ENCODE peak calls at places on chromosomes 1 and 21, in four cellular contexts. L is foreskin keratinocyte; R is body of pancreas; P is CD8-positive, alpha-beta T cell. H is an unnamed sample.

GRCh38 chr1:236861560-236862230 is 66.6 kb downstream of the MTR start:
- DNase-seq in R (no peak), L (no peak), P (no peak), H (no peak)

GRCh38 chr1:202561240-202561639 is 149.0 kb downstream of the SYT2 start:
- DNase-seq in P (no peak), L (no peak), R (no peak), H (no peak)

GRCh38 chr1:234549447-234550021 is 60.4 kb downstream of the IRF2BP2 start:
- DNase-seq in R (no peak), P (no peak), L (no peak), H (no peak)

GRCh38 chr1:84090447-84091244 is 53.4 kb upstream of the PRKACB start:
- DNase-seq in R (no peak), L (no peak), P (no peak), H (peak)

GRCh38 chr1:35845766-35846165 is 37.2 kb upstream of the AGO1 start:
- DNase-seq in L (no peak), P (no peak), R (no peak), H (no peak)

GRCh38 chr1:108016451-108016920 is 51.5 kb upstream of the VAV3 start:
- DNase-seq in R (no peak), L (peak), P (no peak), H (peak)

GRCh38 chr1:243475966-243476365 is 220.1 kb downstream of the SDCCAG8 start:
- DNase-seq in P (no peak), L (no peak), R (no peak), H (no peak)

GRCh38 chr21:42187976-42188653 is 30.8 kb upstream of the ABCG1 start:
- DNase-seq in L (no peak), P (peak), R (peak), H (peak)

GRCh38 chr1:195481293-195481692 is 1126.9 kb downstream of the KCNT2 start:
- DNase-seq in P (no peak), L (no peak), R (no peak), H (no peak)

GRCh38 chr1:175572932-175573871 is 170.2 kb downstream of the TNR start:
- DNase-seq in P (no peak), L (no peak), R (peak), H (no peak)

GRCh38 chr1:203570805-203571204 is 55.8 kb upstream of the ATP2B4 start:
- DNase-seq in L (no peak), R (no peak), P (no peak), H (no peak)

GRCh38 chr1:69567847-69568434 is at the start of gene LRRC7:
- DNase-seq in L (no peak), P (no peak), R (peak), H (peak)

GRCh38 chr1:162878000-162878596 is 17.1 kb upstream of the CCDC190 start:
- DNase-seq in L (no peak), P (no peak), R (peak), H (peak)

GRCh38 chr21:36065497-36066036 is 4.3 kb upstream of the CBR1 start:
- DNase-seq in P (no peak), L (no peak), R (peak), H (peak)

GRCh38 chr1:63704443-63704842 is 69.4 kb upstream of the ROR1 start:
- DNase-seq in R (peak), P (no peak), L (peak), H (peak)

GRCh38 chr1:93395195-93395594 is 49.5 kb downstream of the DR1 start:
- DNase-seq in P (no peak), R (no peak), L (peak), H (peak)

GRCh38 chr1:1168451-1169411 is 4.9 kb upstream of the TTLL10 start:
- DNase-seq in R (peak), P (no peak), L (no peak), H (no peak)

GRCh38 chr1:9451086-9451485 is 88.2 kb upstream of the SLC25A33 start:
- DNase-seq in R (no peak), L (no peak), P (no peak), H (no peak)

GRCh38 chr1:75053207-75053606 is 81.0 kb upstream of the LHX8 start:
- DNase-seq in L (no peak), P (no peak), R (no peak), H (peak)

GRCh38 chr1:53543130-53543770 is 84.1 kb downstream of the DMRTB1 start:
- DNase-seq in P (no peak), L (no peak), R (no peak), H (no peak)

GRCh38 chr1:112396668-112397025 is 633 bp downstream of the CTTNBP2NL start:
- DNase-seq in P (no peak), R (no peak), L (no peak), H (peak)

GRCh38 chr1:27402349-27402754 is 9.9 kb downstream of the GPR3 start:
- DNase-seq in L (no peak), P (no peak), R (peak), H (peak)

GRCh38 chr1:240831191-240831631 is 219.3 kb upstream of the GREM2 start:
- DNase-seq in L (peak), R (no peak), P (no peak), H (peak)

GRCh38 chr1:111990878-111991760 is 1.7 kb upstream of the KCND3 start:
- DNase-seq in R (peak), P (no peak), L (peak), H (peak)

GRCh38 chr1:147072371-147073061 is 99.8 kb downstream of the PRKAB2 start:
- DNase-seq in R (peak), L (peak), P (no peak), H (peak)

GRCh38 chr1:197801111-197801482 is 25.8 kb upstream of the DENND1B start:
- DNase-seq in R (no peak), P (no peak), L (no peak), H (no peak)

GRCh38 chr1:26824735-26825134 is 1.8 kb upstream of the ZDHHC18 start:
- DNase-seq in P (no peak), R (no peak), L (no peak), H (peak)

GRCh38 chr1:165894591-165894990 is 67.2 kb downstream of the UCK2 start:
- DNase-seq in L (no peak), R (no peak), P (no peak), H (no peak)

GRCh38 chr1:236421022-236421421 is 26.9 kb downstream of the EDARADD start:
- DNase-seq in L (peak), R (no peak), P (no peak), H (peak)

GRCh38 chr1:206116191-206116872 is 856 bp downstream of the AVPR1B start:
- DNase-seq in L (no peak), P (no peak), R (no peak), H (no peak)

GRCh38 chr1:206115791-206116190 is 1.4 kb downstream of the AVPR1B start:
- DNase-seq in P (no peak), R (no peak), L (no peak), H (no peak)

GRCh38 chr1:206114692-206115430 is 2.3 kb downstream of the AVPR1B start:
- DNase-seq in R (no peak), P (no peak), L (no peak), H (no peak)

GRCh38 chr1:206116873-206117150 is 376 bp downstream of the AVPR1B start:
- DNase-seq in R (no peak), L (no peak), P (no peak), H (no peak)

DNA sequence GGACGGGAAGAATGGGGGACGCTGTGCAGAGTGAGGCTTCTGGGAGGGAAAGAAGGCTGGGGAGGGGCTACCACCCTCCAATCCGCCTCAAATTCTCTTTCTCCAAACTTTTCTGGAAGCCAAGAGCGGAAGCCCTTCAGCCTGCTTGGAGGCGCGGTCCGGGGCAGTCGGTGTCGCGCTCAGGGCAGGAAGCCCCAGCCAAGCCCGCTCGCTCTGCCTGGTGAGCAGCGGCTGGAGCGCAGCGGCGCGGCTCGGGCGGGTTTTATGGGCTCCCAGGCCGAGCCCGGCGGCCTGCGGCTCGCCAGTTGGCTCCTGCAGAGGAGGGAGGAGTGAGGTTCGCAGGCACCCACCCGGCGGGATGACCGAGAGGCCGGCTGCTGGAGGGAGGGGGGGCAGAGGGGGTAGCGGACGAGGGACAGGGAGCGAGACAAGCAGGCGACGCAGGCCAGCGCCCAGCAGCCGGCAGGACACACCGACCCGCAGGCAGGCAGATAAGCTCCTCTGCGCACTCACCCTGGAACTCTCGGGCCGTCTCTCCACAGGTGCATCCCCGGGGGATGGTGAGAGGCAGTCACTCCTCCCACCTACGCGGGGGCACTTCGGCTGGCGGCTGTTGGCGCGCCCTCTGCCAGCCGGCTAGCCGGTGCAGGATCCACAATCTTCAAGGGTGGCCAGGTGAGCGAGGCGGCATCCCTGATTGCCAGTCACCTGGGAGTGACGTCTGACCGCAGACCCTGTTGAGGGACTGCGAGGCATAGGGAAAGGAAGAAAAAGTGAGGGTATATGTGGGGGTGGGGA is at the start of gene AVPR1B:
- DNase-seq in R (peak), L (no peak), P (no peak), H (peak)
- TF ChIP-seq CTCF in R (no peak), L (peak), P (no peak), H (no peak)

GRCh38 chr1:155057788-155058211 is 5.7 kb upstream of the EFNA4 start:
- DNase-seq in R (no peak), L (no peak), P (no peak), H (no peak)
- TF ChIP-seq CTCF in R (no peak), L (peak), P (no peak), H (peak)

DNA sequence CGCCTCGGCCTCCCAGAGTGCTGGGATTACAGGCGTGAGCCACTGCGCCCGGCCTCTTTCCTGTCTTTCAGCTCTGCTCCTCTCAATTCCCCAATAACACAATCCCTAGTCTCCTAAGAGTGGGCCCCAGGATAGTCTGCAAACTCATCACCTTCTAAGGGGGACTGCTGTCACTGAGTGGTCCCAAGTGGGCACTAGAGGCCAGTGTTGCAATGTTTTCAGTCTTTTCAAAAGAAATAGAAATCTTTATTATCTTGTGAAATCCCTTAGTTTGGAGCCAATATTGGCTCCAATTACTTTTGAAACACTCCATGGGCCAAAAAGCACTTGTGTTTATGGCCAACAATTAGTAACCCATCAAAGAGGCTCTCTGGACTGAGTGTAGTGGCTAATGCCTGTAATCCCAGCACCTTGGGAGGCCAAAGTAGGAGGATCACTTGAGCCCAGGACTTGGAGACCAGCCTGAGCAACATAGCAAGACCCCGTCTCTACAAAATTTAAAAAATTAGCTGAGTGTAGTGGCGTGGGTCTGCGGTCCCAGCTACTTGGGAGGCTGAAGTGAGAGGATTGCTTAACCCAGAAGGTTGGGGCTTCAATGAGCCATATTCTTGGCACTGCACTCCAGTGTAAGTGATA is 28.6 kb upstream of the ZNF697 start:
- DNase-seq in R (peak), L (no peak), P (no peak), H (no peak)
- TF ChIP-seq CTCF in R (peak), L (peak), P (no peak), H (no peak)

DNA sequence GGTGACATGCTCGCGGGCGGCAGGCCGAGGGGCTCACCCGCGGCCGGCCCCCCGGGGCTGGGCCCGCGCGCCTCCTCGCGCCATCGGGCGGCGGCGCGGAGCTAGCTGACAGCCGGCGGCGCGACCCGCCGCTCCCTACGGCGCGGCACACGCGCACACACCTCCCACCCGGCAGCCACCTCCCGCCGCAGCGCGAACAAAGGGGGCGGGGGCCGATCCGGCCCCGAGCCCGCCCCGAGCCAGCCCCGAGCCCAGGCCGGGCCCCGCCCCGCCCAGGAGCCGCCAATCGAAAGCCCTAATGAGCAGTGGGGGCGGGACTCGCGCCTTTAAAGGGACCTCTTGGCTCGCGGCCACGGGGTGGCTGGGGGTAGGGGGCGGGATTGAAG is at the start of gene KIF21B:
- DNase-seq in P (peak), R (peak), L (no peak), H (peak)
- TF ChIP-seq CTCF in P (no peak), R (no peak), L (no peak), H (no peak)

DNA sequence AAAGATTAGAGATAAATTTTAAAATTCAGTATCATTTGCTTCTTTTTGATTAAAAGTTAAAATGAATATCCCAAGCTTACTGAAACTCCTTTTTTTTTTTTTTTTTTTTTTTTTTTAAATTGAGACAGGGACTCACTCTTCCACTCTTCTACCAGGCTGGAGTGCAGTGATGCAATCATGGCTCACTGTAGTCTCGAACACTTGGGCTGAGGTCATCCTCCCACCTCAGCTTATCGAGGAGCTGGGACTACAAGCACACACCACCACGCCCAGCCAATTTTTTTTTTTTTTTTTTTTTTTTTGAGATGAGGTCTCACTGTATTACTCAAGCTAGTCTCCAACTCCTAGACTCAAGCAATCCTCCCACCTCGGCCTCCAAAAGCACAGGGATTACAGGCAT is 92.1 kb upstream of the RGS18 start:
- DNase-seq in R (no peak), P (no peak), L (no peak), H (peak)
- TF ChIP-seq CTCF in R (no peak), P (no peak), L (no peak), H (no peak)

DNA sequence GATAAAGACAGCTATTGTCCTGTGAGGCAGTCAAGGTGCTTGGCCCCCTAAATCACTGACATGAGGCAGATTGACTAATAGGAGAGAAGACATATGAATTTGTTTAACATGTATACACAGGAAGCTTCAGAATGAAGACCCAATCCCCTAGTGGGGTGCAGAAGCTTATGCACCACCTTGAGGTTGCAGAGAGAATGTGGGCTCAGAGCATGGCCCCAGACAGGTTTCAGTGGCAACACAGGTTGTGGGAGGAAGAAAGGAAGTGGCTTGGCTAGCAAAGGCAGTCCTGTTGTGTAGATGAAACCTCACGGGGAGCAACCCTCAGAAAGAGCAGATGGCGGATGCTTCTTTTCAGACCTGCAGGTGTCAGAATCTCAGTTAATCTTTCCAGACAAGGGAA is 37.0 kb upstream of the PARP1 start:
- DNase-seq in P (peak), R (no peak), L (no peak), H (no peak)
- TF ChIP-seq CTCF in P (peak), R (no peak), L (no peak), H (no peak)

H was measured in epithelial cell of esophagus.